ENCODE peak calls at places on chromosomes 2 and 18, in nine cellular contexts. One of them, this sample, is unnamed.

GRCh38 chr2:3117650-3118216 is 259.9 kb downstream of the EIPR1 start:
- DNase-seq in mammary epithelial cell: no peak
- DNase-seq in hepatocyte: no peak
- DNase-seq in lower lobe of right lung: no peak
- DNase-seq in brain microvascular endothelial cell: no peak
- DNase-seq in HL-60: no peak
- DNase-seq in RWPE1: no peak
- DNase-seq in heart right ventricle: no peak
- DNase-seq in A549: no peak
- DNase-seq in this sample: no peak

GRCh38 chr2:10046899-10047298 is 3.5 kb downstream of the KLF11 start:
- DNase-seq in mammary epithelial cell: no peak
- DNase-seq in hepatocyte: no peak
- DNase-seq in lower lobe of right lung: peak
- DNase-seq in brain microvascular endothelial cell: no peak
- DNase-seq in HL-60: no peak
- DNase-seq in RWPE1: no peak
- DNase-seq in heart right ventricle: no peak
- DNase-seq in A549: no peak
- DNase-seq in this sample: no peak

GRCh38 chr2:95314964-95315611 is 17.9 kb downstream of the KCNIP3 start:
- DNase-seq in mammary epithelial cell: peak
- DNase-seq in hepatocyte: peak
- DNase-seq in lower lobe of right lung: no peak
- DNase-seq in brain microvascular endothelial cell: peak
- DNase-seq in HL-60: no peak
- DNase-seq in RWPE1: peak
- DNase-seq in heart right ventricle: no peak
- DNase-seq in A549: peak
- DNase-seq in this sample: no peak

GRCh38 chr2:174610243-174610995 is 12.8 kb upstream of the WIPF1 start:
- DNase-seq in mammary epithelial cell: no peak
- DNase-seq in hepatocyte: no peak
- DNase-seq in lower lobe of right lung: no peak
- DNase-seq in brain microvascular endothelial cell: no peak
- DNase-seq in HL-60: no peak
- DNase-seq in RWPE1: no peak
- DNase-seq in heart right ventricle: no peak
- DNase-seq in A549: no peak
- DNase-seq in this sample: no peak

GRCh38 chr2:150911766-150912280 is 349.8 kb downstream of the RBM43 start:
- DNase-seq in mammary epithelial cell: peak
- DNase-seq in hepatocyte: peak
- DNase-seq in lower lobe of right lung: peak
- DNase-seq in brain microvascular endothelial cell: peak
- DNase-seq in HL-60: peak
- DNase-seq in RWPE1: peak
- DNase-seq in heart right ventricle: peak
- DNase-seq in A549: peak
- DNase-seq in this sample: peak

GRCh38 chr2:135030826-135031225 is 16.4 kb downstream of the MAP3K19 start:
- DNase-seq in mammary epithelial cell: peak
- DNase-seq in hepatocyte: peak
- DNase-seq in lower lobe of right lung: no peak
- DNase-seq in brain microvascular endothelial cell: peak
- DNase-seq in HL-60: no peak
- DNase-seq in RWPE1: peak
- DNase-seq in heart right ventricle: no peak
- DNase-seq in A549: peak
- DNase-seq in this sample: no peak

GRCh38 chr2:99877963-99878362 is 264.4 kb downstream of the AFF3 start:
- DNase-seq in mammary epithelial cell: peak
- DNase-seq in hepatocyte: no peak
- DNase-seq in lower lobe of right lung: no peak
- DNase-seq in brain microvascular endothelial cell: no peak
- DNase-seq in HL-60: peak
- DNase-seq in RWPE1: no peak
- DNase-seq in heart right ventricle: no peak
- DNase-seq in A549: no peak
- DNase-seq in this sample: no peak

GRCh38 chr2:214232266-214232665 is 178.6 kb upstream of the VWC2L start:
- DNase-seq in mammary epithelial cell: peak
- DNase-seq in hepatocyte: no peak
- DNase-seq in lower lobe of right lung: no peak
- DNase-seq in brain microvascular endothelial cell: no peak
- DNase-seq in HL-60: no peak
- DNase-seq in RWPE1: no peak
- DNase-seq in heart right ventricle: no peak
- DNase-seq in A549: no peak
- DNase-seq in this sample: no peak

GRCh38 chr18:69257861-69258458 is 142.7 kb upstream of the DOK6 start:
- DNase-seq in mammary epithelial cell: peak
- DNase-seq in hepatocyte: peak
- DNase-seq in lower lobe of right lung: no peak
- DNase-seq in brain microvascular endothelial cell: peak
- DNase-seq in HL-60: no peak
- DNase-seq in RWPE1: peak
- DNase-seq in heart right ventricle: no peak
- DNase-seq in A549: no peak
- DNase-seq in this sample: no peak

GRCh38 chr2:239257511-239257937 is 143.3 kb downstream of the HDAC4 start:
- DNase-seq in mammary epithelial cell: peak
- DNase-seq in hepatocyte: peak
- DNase-seq in lower lobe of right lung: no peak
- DNase-seq in brain microvascular endothelial cell: peak
- DNase-seq in HL-60: peak
- DNase-seq in RWPE1: peak
- DNase-seq in heart right ventricle: no peak
- DNase-seq in A549: no peak
- DNase-seq in this sample: no peak
- H3K27ac ChIP-seq in mammary epithelial cell: no peak
- H3K27ac ChIP-seq in hepatocyte: peak
- H3K27ac ChIP-seq in lower lobe of right lung: no peak
- H3K27ac ChIP-seq in brain microvascular endothelial cell: peak
- H3K27ac ChIP-seq in HL-60: peak
- H3K27ac ChIP-seq in RWPE1: no peak
- H3K27ac ChIP-seq in heart right ventricle: no peak
- H3K27ac ChIP-seq in A549: no peak
- H3K27ac ChIP-seq in this sample: no peak

GRCh38 chr2:217993817-217994459 is 8.9 kb downstream of the TNS1 start:
- DNase-seq in mammary epithelial cell: no peak
- DNase-seq in hepatocyte: peak
- DNase-seq in lower lobe of right lung: peak
- DNase-seq in brain microvascular endothelial cell: peak
- DNase-seq in HL-60: peak
- DNase-seq in RWPE1: no peak
- DNase-seq in heart right ventricle: peak
- DNase-seq in A549: peak
- DNase-seq in this sample: peak
- TF ChIP-seq CTCF in mammary epithelial cell: peak
- TF ChIP-seq CTCF in hepatocyte: peak
- TF ChIP-seq CTCF in lower lobe of right lung: peak
- TF ChIP-seq CTCF in brain microvascular endothelial cell: peak
- TF ChIP-seq CTCF in HL-60: peak
- TF ChIP-seq CTCF in RWPE1: peak
- TF ChIP-seq CTCF in heart right ventricle: peak
- TF ChIP-seq CTCF in A549: peak
- TF ChIP-seq CTCF in this sample: peak

GRCh38 chr2:181885096-181885495 is 6.4 kb upstream of the ITPRID2 start:
- DNase-seq in mammary epithelial cell: no peak
- DNase-seq in hepatocyte: no peak
- DNase-seq in lower lobe of right lung: no peak
- DNase-seq in brain microvascular endothelial cell: no peak
- DNase-seq in HL-60: no peak
- DNase-seq in RWPE1: no peak
- DNase-seq in heart right ventricle: no peak
- DNase-seq in A549: no peak
- DNase-seq in this sample: no peak

GRCh38 chr2:181884601-181885000 is 6.9 kb upstream of the ITPRID2 start:
- DNase-seq in mammary epithelial cell: no peak
- DNase-seq in hepatocyte: no peak
- DNase-seq in lower lobe of right lung: no peak
- DNase-seq in brain microvascular endothelial cell: no peak
- DNase-seq in HL-60: no peak
- DNase-seq in RWPE1: no peak
- DNase-seq in heart right ventricle: no peak
- DNase-seq in A549: no peak
- DNase-seq in this sample: no peak

GRCh38 chr2:181887056-181887455 is 4.5 kb upstream of the ITPRID2 start:
- DNase-seq in mammary epithelial cell: peak
- DNase-seq in hepatocyte: no peak
- DNase-seq in lower lobe of right lung: no peak
- DNase-seq in brain microvascular endothelial cell: no peak
- DNase-seq in HL-60: no peak
- DNase-seq in RWPE1: no peak
- DNase-seq in heart right ventricle: no peak
- DNase-seq in A549: no peak
- DNase-seq in this sample: no peak

GRCh38 chr2:181882621-181883020 is 8.9 kb upstream of the ITPRID2 start:
- DNase-seq in mammary epithelial cell: no peak
- DNase-seq in hepatocyte: no peak
- DNase-seq in lower lobe of right lung: no peak
- DNase-seq in brain microvascular endothelial cell: no peak
- DNase-seq in HL-60: no peak
- DNase-seq in RWPE1: no peak
- DNase-seq in heart right ventricle: no peak
- DNase-seq in A549: no peak
- DNase-seq in this sample: no peak

GRCh38 chr2:181886192-181886591 is 5.3 kb upstream of the ITPRID2 start:
- DNase-seq in mammary epithelial cell: peak
- DNase-seq in hepatocyte: no peak
- DNase-seq in lower lobe of right lung: no peak
- DNase-seq in brain microvascular endothelial cell: no peak
- DNase-seq in HL-60: no peak
- DNase-seq in RWPE1: no peak
- DNase-seq in heart right ventricle: no peak
- DNase-seq in A549: no peak
- DNase-seq in this sample: no peak
- H3K27ac ChIP-seq in mammary epithelial cell: no peak
- H3K27ac ChIP-seq in hepatocyte: no peak
- H3K27ac ChIP-seq in lower lobe of right lung: no peak
- H3K27ac ChIP-seq in brain microvascular endothelial cell: no peak
- H3K27ac ChIP-seq in HL-60: no peak
- H3K27ac ChIP-seq in RWPE1: no peak
- H3K27ac ChIP-seq in heart right ventricle: no peak
- H3K27ac ChIP-seq in A549: no peak
- H3K27ac ChIP-seq in this sample: no peak

GRCh38 chr2:165773684-165774083 is 20.4 kb downstream of the GALNT3 start:
- DNase-seq in mammary epithelial cell: no peak
- DNase-seq in hepatocyte: no peak
- DNase-seq in lower lobe of right lung: no peak
- DNase-seq in brain microvascular endothelial cell: no peak
- DNase-seq in HL-60: no peak
- DNase-seq in RWPE1: no peak
- DNase-seq in heart right ventricle: no peak
- DNase-seq in A549: no peak
- DNase-seq in this sample: no peak

GRCh38 chr2:165776013-165776412 is 18.0 kb downstream of the GALNT3 start:
- DNase-seq in mammary epithelial cell: no peak
- DNase-seq in hepatocyte: no peak
- DNase-seq in lower lobe of right lung: no peak
- DNase-seq in brain microvascular endothelial cell: no peak
- DNase-seq in HL-60: no peak
- DNase-seq in RWPE1: no peak
- DNase-seq in heart right ventricle: no peak
- DNase-seq in A549: no peak
- DNase-seq in this sample: no peak

GRCh38 chr2:165776796-165777195 is 17.3 kb downstream of the GALNT3 start:
- DNase-seq in mammary epithelial cell: no peak
- DNase-seq in hepatocyte: no peak
- DNase-seq in lower lobe of right lung: no peak
- DNase-seq in brain microvascular endothelial cell: no peak
- DNase-seq in HL-60: no peak
- DNase-seq in RWPE1: no peak
- DNase-seq in heart right ventricle: no peak
- DNase-seq in A549: no peak
- DNase-seq in this sample: no peak

GRCh38 chr2:165777522-165778186 is 16.4 kb downstream of the GALNT3 start:
- DNase-seq in mammary epithelial cell: no peak
- DNase-seq in hepatocyte: no peak
- DNase-seq in lower lobe of right lung: no peak
- DNase-seq in brain microvascular endothelial cell: no peak
- DNase-seq in HL-60: no peak
- DNase-seq in RWPE1: no peak
- DNase-seq in heart right ventricle: no peak
- DNase-seq in A549: no peak
- DNase-seq in this sample: no peak

GRCh38 chr2:165772183-165772582 is 21.9 kb downstream of the GALNT3 start:
- DNase-seq in mammary epithelial cell: no peak
- DNase-seq in hepatocyte: no peak
- DNase-seq in lower lobe of right lung: no peak
- DNase-seq in brain microvascular endothelial cell: no peak
- DNase-seq in HL-60: no peak
- DNase-seq in RWPE1: no peak
- DNase-seq in heart right ventricle: no peak
- DNase-seq in A549: no peak
- DNase-seq in this sample: no peak
- TF ChIP-seq CTCF in mammary epithelial cell: no peak
- TF ChIP-seq CTCF in hepatocyte: no peak
- TF ChIP-seq CTCF in lower lobe of right lung: no peak
- TF ChIP-seq CTCF in brain microvascular endothelial cell: no peak
- TF ChIP-seq CTCF in HL-60: no peak
- TF ChIP-seq CTCF in RWPE1: no peak
- TF ChIP-seq CTCF in heart right ventricle: no peak
- TF ChIP-seq CTCF in A549: no peak
- TF ChIP-seq CTCF in this sample: no peak

GRCh38 chr2:241041557-241042158 is 43.2 kb downstream of the SNED1 start:
- DNase-seq in mammary epithelial cell: no peak
- DNase-seq in hepatocyte: no peak
- DNase-seq in lower lobe of right lung: no peak
- DNase-seq in brain microvascular endothelial cell: no peak
- DNase-seq in HL-60: no peak
- DNase-seq in RWPE1: no peak
- DNase-seq in heart right ventricle: no peak
- DNase-seq in A549: no peak
- DNase-seq in this sample: no peak

GRCh38 chr2:241038374-241039180 is 40.2 kb downstream of the SNED1 start:
- DNase-seq in mammary epithelial cell: no peak
- DNase-seq in hepatocyte: no peak
- DNase-seq in lower lobe of right lung: no peak
- DNase-seq in brain microvascular endothelial cell: no peak
- DNase-seq in HL-60: no peak
- DNase-seq in RWPE1: no peak
- DNase-seq in heart right ventricle: no peak
- DNase-seq in A549: no peak
- DNase-seq in this sample: no peak

GRCh38 chr2:241039416-241039815 is 41.0 kb downstream of the SNED1 start:
- DNase-seq in mammary epithelial cell: no peak
- DNase-seq in hepatocyte: no peak
- DNase-seq in lower lobe of right lung: no peak
- DNase-seq in brain microvascular endothelial cell: no peak
- DNase-seq in HL-60: no peak
- DNase-seq in RWPE1: no peak
- DNase-seq in heart right ventricle: no peak
- DNase-seq in A549: no peak
- DNase-seq in this sample: no peak

GRCh38 chr2:241040811-241041334 is 42.5 kb downstream of the SNED1 start:
- DNase-seq in mammary epithelial cell: no peak
- DNase-seq in hepatocyte: no peak
- DNase-seq in lower lobe of right lung: no peak
- DNase-seq in brain microvascular endothelial cell: no peak
- DNase-seq in HL-60: no peak
- DNase-seq in RWPE1: no peak
- DNase-seq in heart right ventricle: no peak
- DNase-seq in A549: no peak
- DNase-seq in this sample: no peak

GRCh38 chr2:241040081-241040803 is 41.8 kb downstream of the SNED1 start:
- DNase-seq in mammary epithelial cell: no peak
- DNase-seq in hepatocyte: no peak
- DNase-seq in lower lobe of right lung: no peak
- DNase-seq in brain microvascular endothelial cell: no peak
- DNase-seq in HL-60: no peak
- DNase-seq in RWPE1: no peak
- DNase-seq in heart right ventricle: no peak
- DNase-seq in A549: no peak
- DNase-seq in this sample: no peak
- H3K27ac ChIP-seq in mammary epithelial cell: no peak
- H3K27ac ChIP-seq in hepatocyte: no peak
- H3K27ac ChIP-seq in lower lobe of right lung: no peak
- H3K27ac ChIP-seq in brain microvascular endothelial cell: no peak
- H3K27ac ChIP-seq in HL-60: no peak
- H3K27ac ChIP-seq in RWPE1: no peak
- H3K27ac ChIP-seq in heart right ventricle: no peak
- H3K27ac ChIP-seq in A549: no peak
- H3K27ac ChIP-seq in this sample: no peak